ENCODE peak calls at places on chromosomes 1 and 21, in five cellular contexts. D, W, T, E and S are unnamed samples.

GRCh38 chr1:181726608-181727007 is 243.3 kb downstream of the CACNA1E start:
- DNase-seq in D (no peak), W (no peak), T (no peak), E (no peak), S (no peak)

GRCh38 chr1:22611530-22611947 is 24.9 kb upstream of the C1QA start:
- DNase-seq in D (no peak), W (peak), T (peak), E (no peak), S (no peak)

GRCh38 chr21:27043377-27043776 is 76.5 kb upstream of the ADAMTS5 start:
- DNase-seq in D (no peak), W (no peak), T (no peak), E (no peak), S (no peak)

GRCh38 chr1:21174638-21175323 is 1.9 kb downstream of the EIF4G3 start:
- DNase-seq in D (no peak), W (peak), T (no peak), E (no peak), S (no peak)

GRCh38 chr21:29436143-29436542 is 137.4 kb downstream of the BACH1 start:
- DNase-seq in D (no peak), W (no peak), T (peak), E (no peak), S (peak)

GRCh38 chr1:206734499-206735142 is 36.0 kb upstream of the IL19 start:
- DNase-seq in D (no peak), W (peak), T (peak), E (peak), S (peak)

GRCh38 chr1:96979287-96979686 is 257.7 kb downstream of the PTBP2 start:
- DNase-seq in D (no peak), W (no peak), T (no peak), E (no peak), S (no peak)

GRCh38 chr1:230745071-230745470 is 2.1 kb upstream of the CAPN9 start:
- DNase-seq in D (no peak), W (no peak), T (no peak), E (no peak), S (no peak)

GRCh38 chr1:61348025-61348665 is 265.8 kb downstream of the NFIA start:
- DNase-seq in D (no peak), W (no peak), T (no peak), E (no peak), S (no peak)

GRCh38 chr1:218123968-218124367 is 161.1 kb upstream of the RRP15 start:
- DNase-seq in D (no peak), W (no peak), T (no peak), E (no peak), S (no peak)

GRCh38 chr1:230167419-230167852 is 100.4 kb downstream of the GALNT2 start:
- DNase-seq in D (no peak), W (peak), T (peak), E (no peak), S (no peak)

GRCh38 chr1:119758584-119758983 is 10.1 kb downstream of the HMGCS2 start:
- DNase-seq in D (no peak), W (no peak), T (no peak), E (no peak), S (no peak)

GRCh38 chr1:97093742-97094141 is 372.2 kb downstream of the PTBP2 start:
- DNase-seq in D (no peak), W (no peak), T (no peak), E (no peak), S (no peak)

GRCh38 chr1:10796029-10796944 is at the start of gene CASZ1:
- DNase-seq in D (no peak), W (peak), T (no peak), E (peak), S (no peak)

GRCh38 chr1:183209533-183210158 is 23.6 kb downstream of the LAMC2 start:
- DNase-seq in D (no peak), W (peak), T (no peak), E (no peak), S (no peak)

GRCh38 chr1:145895471-145895870 is 9.8 kb upstream of the ANKRD35 start:
- DNase-seq in D (no peak), W (no peak), T (no peak), E (no peak), S (no peak)

GRCh38 chr21:17003221-17003620 is 509.6 kb upstream of the CXADR start:
- DNase-seq in D (no peak), W (no peak), T (no peak), E (no peak), S (no peak)

GRCh38 chr1:181104042-181104789 is 15.7 kb downstream of the IER5 start:
- DNase-seq in D (no peak), W (no peak), T (no peak), E (no peak), S (no peak)

GRCh38 chr21:41929248-41929647 is 24.6 kb downstream of the C2CD2 start:
- DNase-seq in D (no peak), W (no peak), T (no peak), E (no peak), S (no peak)

GRCh38 chr1:230113605-230114241 is 46.7 kb downstream of the GALNT2 start:
- DNase-seq in D (no peak), W (peak), T (no peak), E (no peak), S (no peak)

GRCh38 chr1:186871784-186872183 is 43.0 kb downstream of the PLA2G4A start:
- DNase-seq in D (no peak), W (no peak), T (no peak), E (no peak), S (no peak)

GRCh38 chr1:240474133-240474614 is 137.8 kb downstream of the GREM2 start:
- DNase-seq in D (no peak), W (peak), T (no peak), E (no peak), S (no peak)

GRCh38 chr21:31557421-31557955 is 102.0 kb upstream of the SOD1 start:
- DNase-seq in D (no peak), W (no peak), T (peak), E (peak), S (peak)

GRCh38 chr1:61081637-61082335 is 575 bp upstream of the NFIA start:
- DNase-seq in D (no peak), W (peak), T (peak), E (peak), S (peak)

GRCh38 chr1:45187735-45188134 is 18.7 kb downstream of the ZSWIM5 start:
- DNase-seq in D (no peak), W (no peak), T (no peak), E (no peak), S (no peak)

GRCh38 chr1:197392541-197392940 is 124.5 kb downstream of the CRB1 start:
- DNase-seq in D (no peak), W (no peak), T (no peak), E (no peak), S (no peak)

GRCh38 chr1:147078606-147079399 is 93.5 kb downstream of the PRKAB2 start:
- DNase-seq in D (no peak), W (no peak), T (no peak), E (no peak), S (no peak)

GRCh38 chr21:31310750-31311149 is 33.3 kb downstream of the TIAM1 start:
- DNase-seq in D (no peak), W (no peak), T (no peak), E (no peak), S (no peak)

GRCh38 chr21:43598416-43599120 is 60.7 kb downstream of the HSF2BP start:
- DNase-seq in D (no peak), W (no peak), T (no peak), E (no peak), S (no peak)

GRCh38 chr1:68174173-68175113 is 57.9 kb downstream of the WLS start:
- DNase-seq in D (no peak), W (peak), T (no peak), E (no peak), S (no peak)

GRCh38 chr1:115729765-115730164 is 38.7 kb downstream of the CASQ2 start:
- DNase-seq in D (no peak), W (no peak), T (no peak), E (no peak), S (no peak)

GRCh38 chr1:186082235-186082937 is 292.7 kb downstream of the TPR start:
- DNase-seq in D (peak), W (peak), T (no peak), E (no peak), S (no peak)

GRCh38 chr1:29195875-29196274 is 14.2 kb upstream of the SRSF4 start:
- DNase-seq in D (no peak), W (no peak), T (no peak), E (peak), S (no peak)

GRCh38 chr1:38027201-38028104 is 14.9 kb downstream of the UTP11 start:
- DNase-seq in D (no peak), W (no peak), T (no peak), E (no peak), S (no peak)

GRCh38 chr1:154999651-155000474 is 2.7 kb upstream of the ZBTB7B start:
- DNase-seq in D (peak), W (no peak), T (no peak), E (no peak), S (no peak)
- H3K27ac ChIP-seq in D (peak), W (peak), T (peak), E (peak), S (peak)

DNA sequence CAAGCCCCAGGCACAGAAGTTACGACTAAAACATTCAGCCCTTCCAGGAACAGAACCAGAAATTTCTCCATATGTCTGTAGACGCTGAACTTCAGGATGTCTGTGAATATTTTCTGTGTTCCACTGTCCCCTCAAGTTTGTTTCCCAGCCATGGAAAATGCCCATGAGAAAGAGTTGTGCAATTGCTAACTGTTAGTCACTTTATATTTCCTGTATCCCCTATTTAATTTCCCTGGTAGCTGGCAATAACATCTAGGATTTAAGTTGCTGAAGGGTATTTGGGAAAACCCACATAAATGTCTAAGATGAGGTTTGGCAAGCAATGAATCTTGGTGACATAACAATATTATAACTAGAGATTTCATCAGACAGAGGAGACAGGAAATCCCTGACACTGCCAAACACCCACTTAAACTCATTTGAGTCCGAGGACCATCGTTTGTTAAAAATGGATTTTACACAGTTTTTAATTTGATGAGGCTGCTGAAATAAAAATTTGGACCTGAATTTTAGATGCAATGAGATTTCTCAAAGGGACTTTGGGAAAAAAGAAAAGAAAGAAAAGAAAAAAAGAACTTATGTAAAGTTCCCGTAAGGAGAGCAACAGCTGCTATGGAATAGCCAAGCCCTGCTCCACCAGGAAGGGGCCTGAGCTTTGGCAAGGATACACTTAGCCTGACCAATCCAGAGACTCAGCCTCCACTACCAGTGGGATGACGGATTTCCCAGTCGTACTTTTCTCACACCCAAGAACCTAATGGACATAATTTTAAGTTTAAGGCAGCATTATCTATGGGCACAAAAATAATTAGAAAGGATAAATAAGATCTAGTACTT is 21.8 kb upstream of the ERRFI1 start:
- DNase-seq in D (no peak), W (no peak), T (no peak), E (no peak), S (no peak)
- H3K27ac ChIP-seq in D (no peak), W (no peak), T (no peak), E (no peak), S (no peak)

GRCh38 chr21:38797470-38797869 is 8.3 kb upstream of the ETS2 start:
- DNase-seq in D (no peak), W (no peak), T (no peak), E (no peak), S (no peak)

GRCh38 chr21:38798081-38798480 is 7.6 kb upstream of the ETS2 start:
- DNase-seq in D (no peak), W (no peak), T (no peak), E (no peak), S (no peak)

GRCh38 chr21:38796426-38796825 is 9.3 kb upstream of the ETS2 start:
- DNase-seq in D (no peak), W (no peak), T (no peak), E (no peak), S (no peak)

GRCh38 chr21:38800046-38800758 is 5.5 kb upstream of the ETS2 start:
- DNase-seq in D (no peak), W (no peak), T (no peak), E (no peak), S (no peak)

DNA sequence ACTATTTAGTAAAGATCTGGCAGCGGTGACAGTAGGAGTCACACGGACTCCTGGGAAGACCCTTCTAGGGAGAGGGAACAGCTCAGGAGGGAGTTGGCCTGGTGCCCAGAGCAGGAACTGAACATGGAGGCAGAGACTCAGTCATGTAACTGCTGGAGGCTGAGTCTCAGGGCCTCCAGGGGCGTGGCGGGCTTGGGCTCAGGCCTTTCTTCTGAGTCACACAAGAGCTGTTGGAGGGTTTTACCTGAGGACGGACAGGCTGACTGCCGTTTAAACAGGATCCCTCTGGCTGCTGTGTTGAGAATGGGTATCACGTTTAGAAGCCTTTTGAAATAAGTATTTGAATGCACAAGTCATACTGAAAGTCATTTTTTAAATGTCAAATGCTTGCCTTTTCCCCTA is 7.2 kb upstream of the ETS2 start:
- DNase-seq in D (no peak), W (no peak), T (no peak), E (no peak), S (no peak)
- H3K27ac ChIP-seq in D (no peak), W (no peak), T (no peak), E (no peak), S (no peak)

GRCh38 chr1:232630047-232630893 is at the start of gene SIPA1L2:
- DNase-seq in D (peak), W (peak), T (peak), E (peak), S (peak)
- H3K27ac ChIP-seq in D (peak), W (peak), T (peak), E (peak), S (no peak)

DNA sequence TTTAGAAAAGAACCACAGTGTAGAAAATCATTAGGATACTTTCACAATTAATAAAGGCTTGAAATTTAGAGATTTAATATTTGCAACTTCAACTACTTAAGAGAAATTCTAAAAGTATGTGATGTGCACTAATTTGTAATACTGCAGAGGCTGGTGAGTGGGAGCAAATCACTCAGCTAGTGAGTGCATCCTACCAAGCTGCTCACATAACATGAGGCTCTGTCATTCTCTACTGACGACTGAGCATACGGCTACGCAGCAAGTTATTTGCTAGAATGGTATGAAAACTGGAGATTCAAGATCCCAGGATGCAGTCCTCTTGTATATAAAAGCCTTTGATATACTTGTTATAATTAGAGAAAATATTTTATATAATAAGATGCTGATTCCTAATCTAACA is 90.1 kb downstream of the ATP1B1 start:
- DNase-seq in D (no peak), W (no peak), T (no peak), E (no peak), S (no peak)
- H3K27ac ChIP-seq in D (no peak), W (no peak), T (no peak), E (no peak), S (no peak)

GRCh38 chr1:211634931-211635330 is 40.5 kb downstream of the NEK2 start:
- DNase-seq in D (no peak), W (no peak), T (no peak), E (peak), S (no peak)

GRCh38 chr1:211632808-211633522 is 42.5 kb downstream of the NEK2 start:
- DNase-seq in D (no peak), W (peak), T (no peak), E (peak), S (no peak)

GRCh38 chr1:211634461-211634860 is 41.0 kb downstream of the NEK2 start:
- DNase-seq in D (no peak), W (no peak), T (no peak), E (peak), S (no peak)

GRCh38 chr1:211632117-211632807 is 43.2 kb downstream of the NEK2 start:
- DNase-seq in D (no peak), W (peak), T (no peak), E (no peak), S (no peak)

DNA sequence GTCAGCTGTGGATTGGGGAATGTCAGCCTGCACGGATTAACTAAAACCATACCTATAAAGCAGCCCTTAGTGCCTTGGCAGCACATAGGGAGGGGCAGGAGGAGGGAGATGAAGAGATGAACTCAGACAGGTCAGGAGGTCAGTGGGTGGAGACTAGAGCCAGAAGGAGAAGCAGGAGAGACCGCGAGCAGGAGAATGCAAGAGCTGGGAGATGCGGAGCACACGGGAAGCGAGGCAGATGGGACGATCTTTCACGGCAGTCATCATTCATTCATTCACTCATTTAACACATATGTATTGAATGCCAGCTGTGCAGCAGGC is 41.9 kb downstream of the NEK2 start:
- DNase-seq in D (no peak), W (peak), T (no peak), E (no peak), S (no peak)
- H3K27ac ChIP-seq in D (no peak), W (peak), T (no peak), E (peak), S (no peak)

DNA sequence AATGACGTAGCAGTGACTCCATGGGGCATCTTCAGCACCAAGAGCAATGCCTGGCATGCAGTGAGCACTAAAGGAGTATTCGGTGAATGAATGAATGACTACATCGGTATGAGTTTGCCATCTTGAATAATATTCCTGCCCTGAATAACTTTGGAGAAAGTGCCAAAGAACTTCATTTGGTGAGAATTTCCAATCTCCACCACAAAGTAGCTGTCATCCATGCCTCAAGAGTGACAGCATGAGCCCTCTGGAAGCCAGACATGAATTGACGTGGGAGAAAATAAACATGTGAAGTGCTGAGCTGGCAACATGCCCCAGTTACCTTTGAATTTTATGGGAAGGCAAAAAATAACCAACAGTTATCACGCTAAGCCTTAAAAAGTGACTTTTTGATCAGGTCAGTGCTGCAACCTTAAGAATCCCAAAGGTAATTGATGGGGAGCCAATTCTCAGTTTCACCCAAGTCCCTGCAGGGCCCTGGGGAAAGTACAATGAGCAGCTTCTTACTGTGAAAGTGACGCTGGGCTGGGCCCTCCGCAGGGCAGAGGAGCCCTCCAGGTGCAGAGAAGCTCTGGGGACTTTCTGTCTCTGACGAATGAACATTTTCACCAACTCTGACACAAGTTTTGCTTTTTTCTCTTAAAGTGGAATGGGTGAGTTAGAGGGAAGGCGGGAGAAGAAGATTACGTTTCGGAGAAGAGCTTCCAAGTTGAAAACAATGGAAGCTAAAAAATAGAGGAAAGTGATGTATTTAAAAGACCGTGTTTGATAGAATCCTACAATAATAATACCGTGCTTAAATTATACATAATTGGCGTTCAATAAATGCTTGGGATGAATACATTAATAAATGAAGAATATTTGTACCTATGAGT is 21.9 kb upstream of the ATF3 start:
- DNase-seq in D (no peak), W (no peak), T (no peak), E (no peak), S (no peak)
- H3K27ac ChIP-seq in D (no peak), W (no peak), T (no peak), E (no peak), S (no peak)

DNA sequence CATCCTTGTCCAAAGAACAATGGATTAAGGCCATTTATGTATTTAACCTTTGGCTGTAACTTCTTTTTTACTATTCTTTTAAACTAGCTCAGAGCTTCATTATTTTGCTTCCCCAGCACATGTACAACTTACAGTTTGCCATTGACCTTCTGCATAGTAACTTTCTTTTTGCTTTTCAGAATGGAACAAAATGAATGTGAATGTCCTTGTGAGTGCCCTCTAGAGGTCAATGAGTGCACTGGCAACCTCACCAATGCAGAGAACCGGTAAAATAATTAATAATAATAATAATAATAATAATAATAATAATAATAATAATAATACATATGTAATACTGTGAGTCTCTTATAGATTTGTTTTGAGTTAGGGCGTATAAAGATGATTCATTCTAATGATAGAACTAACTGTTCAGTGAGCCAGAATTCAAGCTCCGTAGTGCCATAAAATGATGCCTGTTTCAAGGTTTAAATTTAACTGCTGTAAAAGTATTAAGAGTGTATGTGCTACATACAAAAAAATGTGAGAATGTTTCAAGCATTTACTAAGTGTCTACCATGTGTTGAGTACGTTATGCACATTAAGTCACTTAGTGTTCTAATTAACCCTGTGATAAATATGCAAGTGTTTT is 69.0 kb upstream of the RAVER2 start:
- DNase-seq in D (no peak), W (no peak), T (no peak), E (no peak), S (no peak)
- H3K27ac ChIP-seq in D (no peak), W (no peak), T (no peak), E (no peak), S (no peak)